ENCODE peak calls at places on chromosomes 6 and 20, in four cellular contexts. One of them, this sample, is unnamed.
A peak's percentile ranks its signal among the peaks of the same experiment; 100 is the strongest.

GRCh38 chr6:29141606-29142005 is 29.1 kb upstream of the OR2J2 start:
- DNase-seq in adipocyte: no peak
- DNase-seq in left ventricle myocardium inferior: no peak
- DNase-seq in CD8-positive, alpha-beta T cell: no peak
- DNase-seq in this sample: no peak

GRCh38 chr6:168373389-168373788 is 53.8 kb upstream of the DACT2 start:
- DNase-seq in left ventricle myocardium inferior: no peak
- DNase-seq in CD8-positive, alpha-beta T cell: no peak
- DNase-seq in adipocyte: no peak
- DNase-seq in this sample: no peak

GRCh38 chr6:29251741-29252140 is 49.8 kb upstream of the OR14J1 start:
- DNase-seq in adipocyte: no peak
- DNase-seq in CD8-positive, alpha-beta T cell: no peak
- DNase-seq in left ventricle myocardium inferior: no peak
- DNase-seq in this sample: no peak

GRCh38 chr6:78611097-78611625 is 256.2 kb upstream of the IRAK1BP1 start:
- DNase-seq in CD8-positive, alpha-beta T cell: no peak
- DNase-seq in adipocyte: no peak
- DNase-seq in left ventricle myocardium inferior: no peak
- DNase-seq in this sample: no peak

GRCh38 chr6:77683515-77683914 is 30.7 kb downstream of the MEI4 start:
- DNase-seq in CD8-positive, alpha-beta T cell: no peak
- DNase-seq in adipocyte: no peak
- DNase-seq in left ventricle myocardium inferior: no peak
- DNase-seq in this sample: no peak

GRCh38 chr6:109255946-109256628 is 126.2 kb downstream of the CD164 start:
- DNase-seq in CD8-positive, alpha-beta T cell: no peak
- DNase-seq in left ventricle myocardium inferior: no peak
- DNase-seq in adipocyte: no peak
- DNase-seq in this sample: no peak

GRCh38 chr6:27518881-27519795 is 46.2 kb upstream of the ZNF184 start:
- DNase-seq in CD8-positive, alpha-beta T cell: peak; percentile 29
- DNase-seq in left ventricle myocardium inferior: peak; percentile 33
- DNase-seq in adipocyte: peak; percentile 91
- DNase-seq in this sample: peak; percentile 93

GRCh38 chr20:59023616-59024015 is 4.4 kb downstream of the TUBB1 start:
- DNase-seq in adipocyte: no peak
- DNase-seq in left ventricle myocardium inferior: no peak
- DNase-seq in CD8-positive, alpha-beta T cell: no peak
- DNase-seq in this sample: no peak

GRCh38 chr6:3522561-3523287 is 65.9 kb upstream of the SLC22A23 start:
- DNase-seq in CD8-positive, alpha-beta T cell: no peak
- DNase-seq in adipocyte: peak; percentile 69
- DNase-seq in left ventricle myocardium inferior: no peak
- DNase-seq in this sample: peak; percentile 48

GRCh38 chr6:114108119-114109002 is 137.4 kb upstream of the HDAC2 start:
- DNase-seq in CD8-positive, alpha-beta T cell: peak; percentile 10
- DNase-seq in left ventricle myocardium inferior: peak; percentile 39
- DNase-seq in adipocyte: peak; percentile 87
- DNase-seq in this sample: peak; percentile 77

GRCh38 chr6:160931378-160932343 is 59.9 kb upstream of the MAP3K4 start:
- DNase-seq in CD8-positive, alpha-beta T cell: no peak
- DNase-seq in left ventricle myocardium inferior: no peak
- DNase-seq in adipocyte: peak; percentile 4
- DNase-seq in this sample: no peak

GRCh38 chr20:21396045-21396893 is 1.1 kb downstream of the NKX2-4 start:
- DNase-seq in left ventricle myocardium inferior: no peak
- DNase-seq in CD8-positive, alpha-beta T cell: no peak
- DNase-seq in adipocyte: no peak
- DNase-seq in this sample: no peak

GRCh38 chr6:169451065-169451840 is 197.6 kb upstream of the THBS2 start:
- DNase-seq in CD8-positive, alpha-beta T cell: no peak
- DNase-seq in adipocyte: no peak
- DNase-seq in left ventricle myocardium inferior: no peak
- DNase-seq in this sample: peak; percentile 18

GRCh38 chr6:154352898-154353585 is 3.6 kb downstream of the IPCEF1 start:
- DNase-seq in CD8-positive, alpha-beta T cell: no peak
- DNase-seq in left ventricle myocardium inferior: no peak
- DNase-seq in adipocyte: no peak
- DNase-seq in this sample: no peak

GRCh38 chr6:81697564-81697963 is 54.9 kb downstream of the TENT5A start:
- DNase-seq in left ventricle myocardium inferior: no peak
- DNase-seq in adipocyte: no peak
- DNase-seq in CD8-positive, alpha-beta T cell: no peak
- DNase-seq in this sample: peak; percentile 44

GRCh38 chr6:148760143-148760505 is 13.3 kb downstream of the UST start:
- DNase-seq in CD8-positive, alpha-beta T cell: no peak
- DNase-seq in adipocyte: no peak
- DNase-seq in left ventricle myocardium inferior: no peak
- DNase-seq in this sample: no peak

GRCh38 chr6:96465321-96465903 is 56.2 kb upstream of the UFL1 start:
- DNase-seq in adipocyte: no peak
- DNase-seq in left ventricle myocardium inferior: no peak
- DNase-seq in CD8-positive, alpha-beta T cell: no peak
- DNase-seq in this sample: no peak

GRCh38 chr6:42314571-42314950 is 96.9 kb upstream of the MRPS10 start:
- DNase-seq in CD8-positive, alpha-beta T cell: no peak
- DNase-seq in left ventricle myocardium inferior: no peak
- DNase-seq in adipocyte: no peak
- DNase-seq in this sample: no peak

GRCh38 chr6:36627801-36628246 is 33.7 kb downstream of the SRSF3 start:
- DNase-seq in left ventricle myocardium inferior: peak; percentile 50
- DNase-seq in adipocyte: peak; percentile 90
- DNase-seq in CD8-positive, alpha-beta T cell: no peak
- DNase-seq in this sample: peak; percentile 95

GRCh38 chr20:44785768-44786167 is 24.6 kb downstream of the RIMS4 start:
- DNase-seq in left ventricle myocardium inferior: no peak
- DNase-seq in CD8-positive, alpha-beta T cell: no peak
- DNase-seq in adipocyte: peak; percentile 10
- DNase-seq in this sample: peak; percentile 7

GRCh38 chr6:63447134-63447533 is 125.1 kb upstream of the LOC128125822 start:
- DNase-seq in adipocyte: no peak
- DNase-seq in left ventricle myocardium inferior: no peak
- DNase-seq in CD8-positive, alpha-beta T cell: no peak
- DNase-seq in this sample: no peak

GRCh38 chr6:155201461-155202226 is 62.2 kb upstream of the CLDN20 start:
- DNase-seq in left ventricle myocardium inferior: no peak
- DNase-seq in adipocyte: peak; percentile 73
- DNase-seq in CD8-positive, alpha-beta T cell: no peak
- DNase-seq in this sample: peak; percentile 68

GRCh38 chr6:42313941-42314570 is 96.4 kb upstream of the MRPS10 start:
- DNase-seq in left ventricle myocardium inferior: no peak
- DNase-seq in adipocyte: peak; percentile 33
- DNase-seq in CD8-positive, alpha-beta T cell: no peak
- DNase-seq in this sample: peak; percentile 53

GRCh38 chr6:79506251-79506650 is 31.0 kb downstream of the LCA5 start:
- DNase-seq in left ventricle myocardium inferior: no peak
- DNase-seq in CD8-positive, alpha-beta T cell: no peak
- DNase-seq in adipocyte: no peak
- DNase-seq in this sample: no peak

GRCh38 chr6:79946242-79946641 is 1.1 kb downstream of the ELOVL4 start:
- DNase-seq in left ventricle myocardium inferior: no peak
- DNase-seq in CD8-positive, alpha-beta T cell: no peak
- DNase-seq in adipocyte: peak; percentile 60
- DNase-seq in this sample: peak; percentile 41

GRCh38 chr6:17721671-17722070 is 14.9 kb upstream of the NUP153 start:
- DNase-seq in CD8-positive, alpha-beta T cell: no peak
- DNase-seq in left ventricle myocardium inferior: no peak
- DNase-seq in adipocyte: no peak
- DNase-seq in this sample: no peak

GRCh38 chr20:25278636-25279361 is 30.9 kb downstream of the PYGB start:
- DNase-seq in CD8-positive, alpha-beta T cell: no peak
- DNase-seq in adipocyte: no peak
- DNase-seq in left ventricle myocardium inferior: peak; percentile 8
- DNase-seq in this sample: no peak

GRCh38 chr20:3244613-3245012 is 5.6 kb upstream of the SLC4A11 start:
- DNase-seq in left ventricle myocardium inferior: no peak
- DNase-seq in adipocyte: no peak
- DNase-seq in CD8-positive, alpha-beta T cell: no peak
- DNase-seq in this sample: no peak
- H3K4me3 ChIP-seq in left ventricle myocardium inferior: no peak overlapping the region
- H3K4me3 ChIP-seq in adipocyte: no peak overlapping the region
- H3K4me3 ChIP-seq in CD8-positive, alpha-beta T cell: no peak overlapping the region
- H3K4me3 ChIP-seq in this sample: no peak overlapping the region

DNA sequence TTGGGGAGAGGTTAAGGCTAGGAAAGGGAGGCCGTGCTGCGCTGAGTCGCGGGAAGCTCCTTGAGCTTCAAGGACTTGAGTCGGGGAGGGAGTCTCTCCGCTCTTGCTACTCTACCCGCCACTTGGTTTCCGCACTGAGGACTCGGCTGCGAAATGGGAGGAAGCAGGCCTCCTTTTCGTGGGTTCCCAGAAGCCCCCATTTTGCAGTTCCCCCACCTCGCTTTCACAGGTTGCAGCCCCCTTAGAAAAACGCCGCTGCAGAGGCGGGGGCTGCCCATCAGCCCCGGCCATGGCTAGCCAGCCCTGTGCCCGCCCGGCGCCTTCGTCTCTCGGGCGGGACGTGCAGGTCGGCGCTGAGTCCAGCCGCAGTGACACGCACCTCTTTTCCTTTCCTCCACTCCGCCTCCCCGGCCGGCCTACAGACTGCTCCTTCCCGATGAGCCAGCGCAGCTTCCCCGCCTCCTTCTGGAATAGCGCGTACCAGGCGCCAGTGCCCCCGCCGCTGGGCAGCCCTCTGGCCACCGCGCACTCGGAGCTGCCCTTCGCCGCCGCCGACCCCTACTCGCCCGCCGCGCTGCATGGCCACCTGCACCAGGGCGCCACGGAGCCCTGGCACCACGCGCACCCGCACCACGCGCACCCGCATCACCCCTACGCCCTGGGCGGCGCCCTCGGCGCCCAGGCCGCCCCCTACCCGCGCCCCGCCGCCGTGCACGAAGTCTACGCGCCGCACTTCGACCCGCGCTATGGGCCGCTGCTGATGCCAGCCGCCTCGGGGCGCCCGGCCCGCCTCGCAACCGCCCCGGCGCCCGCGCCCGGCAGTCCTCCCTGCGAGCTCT is 5.0 kb downstream of the VGLL2 start:
- DNase-seq in adipocyte: peak; percentile 12
- DNase-seq in CD8-positive, alpha-beta T cell: no peak
- DNase-seq in left ventricle myocardium inferior: no peak
- DNase-seq in this sample: no peak
- H3K4me3 ChIP-seq in adipocyte: peak overlapping the region; percentile 39
- H3K4me3 ChIP-seq in CD8-positive, alpha-beta T cell: no peak overlapping the region
- H3K4me3 ChIP-seq in left ventricle myocardium inferior: peak overlapping the region; percentile 58
- H3K4me3 ChIP-seq in this sample: no peak overlapping the region

DNA sequence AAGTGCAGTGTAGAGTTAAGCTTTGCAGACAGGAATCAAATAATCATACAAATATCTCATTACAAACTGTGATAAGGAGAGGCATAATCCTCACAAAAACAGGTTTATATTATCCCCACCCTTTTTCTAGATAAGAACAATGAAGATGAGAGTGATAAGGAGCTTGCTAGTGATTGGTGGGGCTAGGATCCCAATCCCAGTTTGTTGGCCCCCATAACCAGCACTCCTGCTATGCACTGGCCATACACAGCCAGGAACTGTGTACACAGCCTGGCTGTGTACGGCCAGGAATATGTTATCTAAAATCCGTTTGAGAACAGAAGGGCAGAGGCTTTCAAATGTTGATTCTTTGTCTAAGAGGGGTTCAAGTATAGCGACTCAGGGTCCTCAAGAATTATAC is 180.6 kb downstream of the EYA2 start:
- DNase-seq in CD8-positive, alpha-beta T cell: no peak
- DNase-seq in left ventricle myocardium inferior: no peak
- DNase-seq in adipocyte: no peak
- DNase-seq in this sample: no peak
- H3K4me3 ChIP-seq in CD8-positive, alpha-beta T cell: no peak overlapping the region
- H3K4me3 ChIP-seq in left ventricle myocardium inferior: no peak overlapping the region
- H3K4me3 ChIP-seq in adipocyte: no peak overlapping the region
- H3K4me3 ChIP-seq in this sample: no peak overlapping the region

DNA sequence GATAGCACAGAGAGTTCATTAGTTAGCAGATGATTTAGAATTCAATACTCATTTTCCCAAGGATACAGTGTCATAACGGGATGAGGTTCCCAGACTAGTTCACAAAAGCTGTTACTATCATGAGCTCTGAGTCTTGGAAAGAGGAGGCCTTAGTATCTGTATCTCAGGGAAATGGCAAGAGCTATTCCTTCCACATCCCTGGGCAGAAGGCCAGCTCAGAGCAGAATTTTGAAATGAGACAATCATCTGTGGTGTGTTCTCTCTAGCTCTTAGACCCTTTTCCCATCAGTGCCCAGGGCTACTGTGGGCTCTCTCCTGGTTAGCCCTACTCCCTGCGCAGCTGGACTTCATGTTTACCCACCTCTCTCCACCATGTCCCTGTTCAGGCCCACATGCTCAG is 64.5 kb downstream of the JAG1 start:
- DNase-seq in adipocyte: peak; percentile 76
- DNase-seq in left ventricle myocardium inferior: peak; percentile 64
- DNase-seq in CD8-positive, alpha-beta T cell: no peak
- DNase-seq in this sample: peak; percentile 90
- H3K4me3 ChIP-seq in adipocyte: peak overlapping the region; percentile 61
- H3K4me3 ChIP-seq in left ventricle myocardium inferior: no peak overlapping the region
- H3K4me3 ChIP-seq in CD8-positive, alpha-beta T cell: no peak overlapping the region
- H3K4me3 ChIP-seq in this sample: no peak overlapping the region

GRCh38 chr6:39200498-39201020 is 28.7 kb downstream of the KCNK5 start:
- DNase-seq in left ventricle myocardium inferior: no peak
- DNase-seq in CD8-positive, alpha-beta T cell: no peak
- DNase-seq in adipocyte: no peak
- DNase-seq in this sample: no peak

GRCh38 chr6:39203804-39204495 is 25.3 kb downstream of the KCNK5 start:
- DNase-seq in adipocyte: no peak
- DNase-seq in CD8-positive, alpha-beta T cell: no peak
- DNase-seq in left ventricle myocardium inferior: no peak
- DNase-seq in this sample: no peak

GRCh38 chr6:39202166-39202565 is 27.1 kb downstream of the KCNK5 start:
- DNase-seq in CD8-positive, alpha-beta T cell: no peak
- DNase-seq in left ventricle myocardium inferior: no peak
- DNase-seq in adipocyte: no peak
- DNase-seq in this sample: no peak

GRCh38 chr6:39204646-39205244 is 24.5 kb downstream of the KCNK5 start:
- DNase-seq in left ventricle myocardium inferior: no peak
- DNase-seq in CD8-positive, alpha-beta T cell: no peak
- DNase-seq in adipocyte: no peak
- DNase-seq in this sample: no peak

GRCh38 chr6:39203398-39203797 is 25.9 kb downstream of the KCNK5 start:
- DNase-seq in left ventricle myocardium inferior: no peak
- DNase-seq in CD8-positive, alpha-beta T cell: no peak
- DNase-seq in adipocyte: no peak
- DNase-seq in this sample: no peak
- H3K4me3 ChIP-seq in left ventricle myocardium inferior: no peak overlapping the region
- H3K4me3 ChIP-seq in CD8-positive, alpha-beta T cell: no peak overlapping the region
- H3K4me3 ChIP-seq in adipocyte: no peak overlapping the region
- H3K4me3 ChIP-seq in this sample: no peak overlapping the region